ENCODE peak calls at places on chromosomes 5 and 9, in eight cellular contexts. One of them, this sample, is unnamed.

GRCh38 chr5:78751872-78752271 is 103.3 kb upstream of the LHFPL2 start:
- DNase-seq in ELR: peak
- DNase-seq in pancreas: no peak
- DNase-seq in NCI-H1105: no peak
- DNase-seq in activated T-cell treated with anti-CD3 and anti-CD28 coated beads for 1 hour: no peak
- DNase-seq in activated T-helper 1 cell treated with anti-CD3 and anti-CD28 coated beads, Interleukin-2, amount 50 U/mL, for 16 hours: no peak
- DNase-seq in posterior cingulate gyrus: no peak
- DNase-seq in amygdala: no peak
- DNase-seq in this sample: no peak

GRCh38 chr5:36403601-36404311 is 102.1 kb upstream of the RANBP3L start:
- DNase-seq in ELR: peak
- DNase-seq in pancreas: no peak
- DNase-seq in NCI-H1105: no peak
- DNase-seq in activated T-cell treated with anti-CD3 and anti-CD28 coated beads for 1 hour: no peak
- DNase-seq in activated T-helper 1 cell treated with anti-CD3 and anti-CD28 coated beads, Interleukin-2, amount 50 U/mL, for 16 hours: no peak
- DNase-seq in posterior cingulate gyrus: no peak
- DNase-seq in amygdala: no peak
- DNase-seq in this sample: no peak

GRCh38 chr5:130052752-130053151 is 148.5 kb downstream of the CHSY3 start:
- DNase-seq in ELR: no peak
- DNase-seq in pancreas: no peak
- DNase-seq in NCI-H1105: no peak
- DNase-seq in activated T-cell treated with anti-CD3 and anti-CD28 coated beads for 1 hour: no peak
- DNase-seq in activated T-helper 1 cell treated with anti-CD3 and anti-CD28 coated beads, Interleukin-2, amount 50 U/mL, for 16 hours: no peak
- DNase-seq in posterior cingulate gyrus: no peak
- DNase-seq in amygdala: no peak
- DNase-seq in this sample: no peak

GRCh38 chr5:30594331-30594730 is 599.2 kb upstream of the CDH6 start:
- DNase-seq in ELR: no peak
- DNase-seq in pancreas: no peak
- DNase-seq in NCI-H1105: no peak
- DNase-seq in activated T-cell treated with anti-CD3 and anti-CD28 coated beads for 1 hour: no peak
- DNase-seq in activated T-helper 1 cell treated with anti-CD3 and anti-CD28 coated beads, Interleukin-2, amount 50 U/mL, for 16 hours: no peak
- DNase-seq in posterior cingulate gyrus: no peak
- DNase-seq in amygdala: no peak
- DNase-seq in this sample: no peak

GRCh38 chr9:116048072-116048471 is 105.5 kb upstream of the PAPPA start:
- DNase-seq in ELR: no peak
- DNase-seq in pancreas: no peak
- DNase-seq in NCI-H1105: no peak
- DNase-seq in activated T-cell treated with anti-CD3 and anti-CD28 coated beads for 1 hour: no peak
- DNase-seq in activated T-helper 1 cell treated with anti-CD3 and anti-CD28 coated beads, Interleukin-2, amount 50 U/mL, for 16 hours: no peak
- DNase-seq in posterior cingulate gyrus: no peak
- DNase-seq in amygdala: no peak
- DNase-seq in this sample: no peak

GRCh38 chr9:72952914-72953313 is at the start of gene ALDH1A1:
- DNase-seq in ELR: peak
- DNase-seq in pancreas: no peak
- DNase-seq in NCI-H1105: peak
- DNase-seq in activated T-cell treated with anti-CD3 and anti-CD28 coated beads for 1 hour: no peak
- DNase-seq in activated T-helper 1 cell treated with anti-CD3 and anti-CD28 coated beads, Interleukin-2, amount 50 U/mL, for 16 hours: no peak
- DNase-seq in posterior cingulate gyrus: no peak
- DNase-seq in amygdala: no peak
- DNase-seq in this sample: peak

GRCh38 chr5:147689436-147689835 is 93.1 kb downstream of the JAKMIP2 start:
- DNase-seq in ELR: no peak
- DNase-seq in pancreas: no peak
- DNase-seq in NCI-H1105: no peak
- DNase-seq in activated T-cell treated with anti-CD3 and anti-CD28 coated beads for 1 hour: no peak
- DNase-seq in activated T-helper 1 cell treated with anti-CD3 and anti-CD28 coated beads, Interleukin-2, amount 50 U/mL, for 16 hours: no peak
- DNase-seq in posterior cingulate gyrus: no peak
- DNase-seq in amygdala: no peak
- DNase-seq in this sample: no peak

GRCh38 chr5:1859099-1859498 is 23.6 kb downstream of the IRX4 start:
- DNase-seq in ELR: no peak
- DNase-seq in pancreas: peak
- DNase-seq in NCI-H1105: no peak
- DNase-seq in activated T-cell treated with anti-CD3 and anti-CD28 coated beads for 1 hour: no peak
- DNase-seq in activated T-helper 1 cell treated with anti-CD3 and anti-CD28 coated beads, Interleukin-2, amount 50 U/mL, for 16 hours: no peak
- DNase-seq in posterior cingulate gyrus: no peak
- DNase-seq in amygdala: no peak
- DNase-seq in this sample: no peak

GRCh38 chr5:72648511-72648910 is 141.3 kb upstream of the ZNF366 start:
- DNase-seq in ELR: no peak
- DNase-seq in pancreas: no peak
- DNase-seq in NCI-H1105: no peak
- DNase-seq in activated T-cell treated with anti-CD3 and anti-CD28 coated beads for 1 hour: no peak
- DNase-seq in activated T-helper 1 cell treated with anti-CD3 and anti-CD28 coated beads, Interleukin-2, amount 50 U/mL, for 16 hours: no peak
- DNase-seq in posterior cingulate gyrus: no peak
- DNase-seq in amygdala: no peak
- DNase-seq in this sample: no peak

GRCh38 chr9:14393382-14393781 is 79.4 kb upstream of the NFIB start:
- DNase-seq in ELR: no peak
- DNase-seq in pancreas: no peak
- DNase-seq in NCI-H1105: no peak
- DNase-seq in activated T-cell treated with anti-CD3 and anti-CD28 coated beads for 1 hour: no peak
- DNase-seq in activated T-helper 1 cell treated with anti-CD3 and anti-CD28 coated beads, Interleukin-2, amount 50 U/mL, for 16 hours: no peak
- DNase-seq in posterior cingulate gyrus: no peak
- DNase-seq in amygdala: no peak
- DNase-seq in this sample: no peak

GRCh38 chr9:107208121-107208520 is 75.0 kb upstream of the RAD23B start:
- DNase-seq in ELR: peak
- DNase-seq in pancreas: no peak
- DNase-seq in NCI-H1105: no peak
- DNase-seq in activated T-cell treated with anti-CD3 and anti-CD28 coated beads for 1 hour: no peak
- DNase-seq in activated T-helper 1 cell treated with anti-CD3 and anti-CD28 coated beads, Interleukin-2, amount 50 U/mL, for 16 hours: no peak
- DNase-seq in posterior cingulate gyrus: no peak
- DNase-seq in amygdala: no peak
- DNase-seq in this sample: peak

GRCh38 chr9:77839459-77840140 is 191.5 kb upstream of the GNA14 start:
- DNase-seq in ELR: peak
- DNase-seq in pancreas: no peak
- DNase-seq in NCI-H1105: no peak
- DNase-seq in activated T-cell treated with anti-CD3 and anti-CD28 coated beads for 1 hour: no peak
- DNase-seq in activated T-helper 1 cell treated with anti-CD3 and anti-CD28 coated beads, Interleukin-2, amount 50 U/mL, for 16 hours: no peak
- DNase-seq in posterior cingulate gyrus: no peak
- DNase-seq in amygdala: no peak
- DNase-seq in this sample: peak

GRCh38 chr5:179484201-179484600 is 66.2 kb upstream of the RUFY1 start:
- DNase-seq in ELR: no peak
- DNase-seq in pancreas: no peak
- DNase-seq in NCI-H1105: no peak
- DNase-seq in activated T-cell treated with anti-CD3 and anti-CD28 coated beads for 1 hour: no peak
- DNase-seq in activated T-helper 1 cell treated with anti-CD3 and anti-CD28 coated beads, Interleukin-2, amount 50 U/mL, for 16 hours: no peak
- DNase-seq in posterior cingulate gyrus: no peak
- DNase-seq in amygdala: no peak
- DNase-seq in this sample: no peak

GRCh38 chr9:127814619-127815511 is 12.2 kb downstream of the FPGS start:
- DNase-seq in ELR: no peak
- DNase-seq in pancreas: no peak
- DNase-seq in NCI-H1105: no peak
- DNase-seq in activated T-cell treated with anti-CD3 and anti-CD28 coated beads for 1 hour: no peak
- DNase-seq in activated T-helper 1 cell treated with anti-CD3 and anti-CD28 coated beads, Interleukin-2, amount 50 U/mL, for 16 hours: no peak
- DNase-seq in posterior cingulate gyrus: no peak
- DNase-seq in amygdala: no peak
- DNase-seq in this sample: no peak